ENCODE peak calls at places on chromosome 20, in five cellular contexts. Q is endodermal cell, J is retinal pigment epithelial cell, B is breast epithelium, T is nephron progenitor cell. I is an unnamed sample.

GRCh38 chr20:17691758-17692157 is 8.0 kb upstream of the BANF2 start:
- DNase-seq in Q (no peak), J (no peak), B (no peak), T (no peak), I (no peak)

GRCh38 chr20:53163486-53163885 is 191.3 kb downstream of the TSHZ2 start:
- DNase-seq in Q (no peak), J (no peak), B (no peak), T (no peak), I (no peak)

GRCh38 chr20:51801220-51801991 is 915 bp downstream of the SALL4 start:
- DNase-seq in Q (peak; percentile 84), J (no peak), B (no peak), T (peak; percentile 53), I (no peak)

GRCh38 chr20:51077601-51078000 is 54.7 kb upstream of the KCNG1 start:
- DNase-seq in Q (peak; percentile 55), J (no peak), B (no peak), T (no peak), I (no peak)

GRCh38 chr20:8661229-8662023 is 407.5 kb upstream of the PLCB4 start:
- DNase-seq in Q (no peak), J (no peak), B (no peak), T (no peak), I (no peak)

GRCh38 chr20:62363920-62364851 is 2.9 kb downstream of the LAMA5 start:
- DNase-seq in Q (peak; percentile 74), J (no peak), B (no peak), T (no peak), I (no peak)

GRCh38 chr20:13095013-13095412 is 86.2 kb downstream of the SPTLC3 start:
- DNase-seq in Q (no peak), J (no peak), B (no peak), T (no peak), I (no peak)

GRCh38 chr20:54188132-54188835 is 14.5 kb upstream of the CYP24A1 start:
- DNase-seq in Q (no peak), J (no peak), B (no peak), T (no peak), I (no peak)

GRCh38 chr20:39893013-39893685 is 795.9 kb downstream of the MAFB start:
- DNase-seq in Q (no peak), J (no peak), B (no peak), T (no peak), I (no peak)

GRCh38 chr20:46327557-46327956 is 19.3 kb upstream of the CDH22 start:
- DNase-seq in Q (no peak), J (no peak), B (no peak), T (no peak), I (no peak)
- TF ChIP-seq CTCF in Q (no peak), J (no peak), B (no peak), T (no peak), I (no peak)

GRCh38 chr20:45892828-45893500 is 1.8 kb downstream of the CTSA start:
- DNase-seq in Q (no peak), J (no peak), B (no peak), T (no peak), I (no peak)

GRCh38 chr20:45892049-45892816 is 1.1 kb downstream of the CTSA start:
- DNase-seq in Q (peak; percentile 63), J (no peak), B (no peak), T (no peak), I (no peak)

GRCh38 chr20:45888681-45889080 is 1.3 kb upstream of the SPATA25 start:
- DNase-seq in Q (no peak), J (no peak), B (no peak), T (no peak), I (no peak)

GRCh38 chr20:45890997-45891983 is at the start of the genes CTSA and NEURL2:
- DNase-seq in Q (peak; percentile 95), J (no peak), B (peak; percentile 93), T (peak; percentile 87), I (peak; percentile 86)

GRCh38 chr20:45890077-45890996 is 671 bp downstream of the NEURL2 start:
- DNase-seq in Q (peak; percentile 96), J (no peak), B (peak; percentile 75), T (peak; percentile 85), I (peak; percentile 39)
- TF ChIP-seq CTCF in Q (peak; percentile 90), J (peak; percentile 85), B (peak; percentile 34), T (peak; percentile 62), I (no peak)

DNA sequence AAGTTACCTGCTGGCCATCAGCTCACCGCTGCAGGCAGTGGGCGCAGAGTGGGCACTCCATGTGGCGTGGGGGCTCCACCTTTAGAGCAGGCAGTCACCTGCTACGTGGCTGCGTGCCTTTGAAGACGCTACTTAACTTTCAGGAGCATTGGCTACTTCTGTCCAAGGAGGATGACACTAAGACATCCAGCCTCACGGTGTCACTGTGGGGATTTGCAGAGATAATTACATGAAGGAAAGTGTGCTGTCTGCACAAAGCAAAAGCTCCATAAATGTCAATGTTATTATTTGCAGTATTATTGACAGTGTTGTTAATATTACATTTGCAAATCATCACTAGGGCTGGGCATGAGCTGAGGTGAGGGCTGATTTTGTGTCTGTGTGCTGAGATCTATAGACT is 166.0 kb upstream of the SYNDIG1 start:
- DNase-seq in Q (no peak), J (no peak), B (no peak), T (no peak), I (no peak)
- TF ChIP-seq CTCF in Q (peak; percentile 51), J (no peak), B (no peak), T (no peak), I (no peak)

DNA sequence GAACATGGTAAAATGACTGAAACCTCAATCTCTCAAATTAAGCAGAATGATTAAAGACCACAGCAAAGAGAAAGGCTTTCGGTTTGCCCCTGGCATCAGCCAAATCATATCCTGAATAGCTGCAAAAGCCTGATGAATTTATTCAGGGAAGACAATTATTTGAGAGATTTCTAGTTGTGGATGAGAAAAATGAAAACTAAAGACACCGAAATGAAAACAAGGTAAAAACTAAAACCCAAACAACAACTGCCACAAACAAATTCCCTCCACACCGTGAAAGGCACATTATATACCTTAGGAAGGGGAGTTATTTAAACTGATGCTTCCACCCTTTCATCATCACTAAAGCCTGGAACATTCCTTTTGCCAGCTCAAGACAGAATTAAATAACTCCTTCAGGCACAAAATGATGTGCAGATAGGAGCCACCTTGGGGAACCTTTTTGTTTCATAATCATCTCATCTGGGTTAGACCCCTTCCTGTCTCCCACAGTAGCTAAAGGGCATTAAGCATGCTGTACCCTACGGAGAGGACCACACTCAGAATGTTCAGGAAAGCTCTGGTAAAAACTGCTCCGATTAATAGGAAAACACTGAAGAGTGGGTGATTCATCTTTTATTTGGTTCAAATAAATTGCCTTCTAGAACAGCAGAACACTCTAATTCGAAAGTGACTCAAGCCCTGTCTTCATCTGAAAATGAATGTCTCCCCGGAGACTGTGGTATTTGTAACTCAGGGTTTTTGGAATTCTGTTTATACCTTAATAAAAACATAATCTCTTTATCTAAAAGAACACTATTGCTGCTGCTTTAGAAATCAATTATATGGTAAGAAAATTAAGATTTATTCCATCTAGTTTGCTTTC is 9.1 kb upstream of the ANKRD60 start:
- DNase-seq in Q (no peak), J (no peak), B (no peak), T (no peak), I (no peak)
- TF ChIP-seq CTCF in Q (no peak), J (no peak), B (no peak), T (peak; percentile 43), I (no peak)